ENCODE peak calls at places on chromosomes 4 and X, in four cellular contexts. C, F, R and S are unnamed samples.

GRCh38 chr4:10015140-10015753 is 6.0 kb downstream of the SLC2A9 start:
- DNase-seq in C (peak; percentile 29), F (peak; percentile 67), R (no peak), S (peak; percentile 50)

GRCh38 chr4:87650938-87651337 is 858 bp downstream of the DMP1 start:
- DNase-seq in C (no peak), F (no peak), R (no peak), S (no peak)

GRCh38 chrX:1398431-1399340 is 6.8 kb upstream of the SLC25A6 start:
- DNase-seq in C (peak; percentile 12), F (peak; percentile 12), R (no peak), S (no peak)

GRCh38 chrX:106612403-106612789 is 618 bp downstream of the RADX start:
- DNase-seq in C (no peak), F (no peak), R (no peak), S (no peak)

GRCh38 chr4:185950891-185951290 is 118.1 kb upstream of the TLR3 start:
- DNase-seq in C (no peak), F (no peak), R (no peak), S (no peak)

GRCh38 chr4:145679520-145679919 is 426 bp upstream of the C4orf51 start:
- DNase-seq in C (peak; percentile 24), F (peak; percentile 32), R (peak; percentile 60), S (no peak)

GRCh38 chr4:108683479-108683878 is 33.1 kb downstream of the OSTC start:
- DNase-seq in C (no peak), F (no peak), R (no peak), S (no peak)

GRCh38 chr4:8131210-8131609 is 27.4 kb downstream of the ABLIM2 start:
- DNase-seq in C (no peak), F (no peak), R (no peak), S (no peak)

GRCh38 chr4:109985993-109986640 is 73.4 kb downstream of the EGF start:
- DNase-seq in C (no peak), F (no peak), R (no peak), S (no peak)

GRCh38 chr4:70746179-70746839 is 24.5 kb downstream of the RUFY3 start:
- DNase-seq in C (no peak), F (peak; percentile 56), R (no peak), S (no peak)

GRCh38 chr4:1793940-1794808 is 1.1 kb downstream of the FGFR3 start:
- DNase-seq in C (no peak), F (no peak), R (no peak), S (no peak)

GRCh38 chrX:46611658-46612362 is 38.2 kb downstream of the CHST7 start:
- DNase-seq in C (no peak), F (no peak), R (no peak), S (no peak)

GRCh38 chrX:11341274-11342256 is 48.4 kb downstream of the AMELX start:
- DNase-seq in C (peak; percentile 48), F (peak; percentile 24), R (peak; percentile 63), S (no peak)

GRCh38 chr4:1448589-1449420 is 42.6 kb upstream of the NKX1-1 start:
- DNase-seq in C (no peak), F (no peak), R (no peak), S (no peak)

GRCh38 chr4:80486603-80487002 is 151.1 kb downstream of the CFAP299 start:
- DNase-seq in C (no peak), F (no peak), R (no peak), S (no peak)

GRCh38 chr4:6968496-6968895 is 58.9 kb downstream of the TBC1D14 start:
- DNase-seq in C (no peak), F (no peak), R (no peak), S (no peak)

GRCh38 chr4:112448211-112448745 is 67.7 kb downstream of the NEUROG2 start:
- DNase-seq in C (no peak), F (no peak), R (no peak), S (no peak)

GRCh38 chrX:40414335-40414734 is 166.4 kb upstream of the ATP6AP2 start:
- DNase-seq in C (no peak), F (no peak), R (no peak), S (no peak)

GRCh38 chr4:10007436-10007740 is 13.9 kb downstream of the SLC2A9 start:
- DNase-seq in C (no peak), F (no peak), R (no peak), S (no peak)

GRCh38 chr4:78937837-78938236 is 1.4 kb downstream of the PAQR3 start:
- DNase-seq in C (no peak), F (no peak), R (no peak), S (no peak)

GRCh38 chr4:183798921-183799307 is 106.2 kb upstream of the STOX2 start:
- DNase-seq in C (no peak), F (no peak), R (no peak), S (no peak)

GRCh38 chrX:20267924-20268701 is 1.4 kb upstream of the RPS6KA3 start:
- DNase-seq in C (peak; percentile 58), F (peak; percentile 77), R (peak; percentile 3), S (no peak)

GRCh38 chr4:26717332-26717731 is 133.4 kb downstream of the TBC1D19 start:
- DNase-seq in C (no peak), F (no peak), R (no peak), S (no peak)

GRCh38 chr4:37737456-37737855 is 51.3 kb upstream of the RELL1 start:
- DNase-seq in C (no peak), F (no peak), R (no peak), S (no peak)

GRCh38 chr4:77092832-77093800 is 17.3 kb upstream of the CCNI start:
- DNase-seq in C (no peak), F (no peak), R (no peak), S (no peak)

GRCh38 chr4:183797445-183798248 is 107.5 kb upstream of the STOX2 start:
- DNase-seq in C (peak; percentile 36), F (no peak), R (no peak), S (no peak)

GRCh38 chr4:128349921-128350320 is 62.3 kb upstream of the PGRMC2 start:
- DNase-seq in C (no peak), F (no peak), R (no peak), S (no peak)

GRCh38 chr4:44495136-44495535 is 46.5 kb upstream of the KCTD8 start:
- DNase-seq in C (no peak), F (no peak), R (no peak), S (no peak)

GRCh38 chrX:47030339-47030738 is 47.9 kb upstream of the RGN start:
- DNase-seq in C (no peak), F (no peak), R (no peak), S (peak; percentile 22)

GRCh38 chr4:88283661-88284377 is 542 bp downstream of the PPM1K start:
- DNase-seq in C (peak; percentile 53), F (peak; percentile 72), R (no peak), S (no peak)

GRCh38 chr4:4866833-4867744 is 7.6 kb downstream of the MSX1 start:
- DNase-seq in C (no peak), F (no peak), R (no peak), S (no peak)

GRCh38 chr4:4867745-4868505 is 8.5 kb downstream of the MSX1 start:
- DNase-seq in C (no peak), F (no peak), R (no peak), S (no peak)

GRCh38 chr4:4864940-4865704 is 5.7 kb downstream of the MSX1 start:
- DNase-seq in C (no peak), F (no peak), R (no peak), S (no peak)

GRCh38 chr4:4865705-4866123 is 6.2 kb downstream of the MSX1 start:
- DNase-seq in C (no peak), F (no peak), R (no peak), S (no peak)

DNA sequence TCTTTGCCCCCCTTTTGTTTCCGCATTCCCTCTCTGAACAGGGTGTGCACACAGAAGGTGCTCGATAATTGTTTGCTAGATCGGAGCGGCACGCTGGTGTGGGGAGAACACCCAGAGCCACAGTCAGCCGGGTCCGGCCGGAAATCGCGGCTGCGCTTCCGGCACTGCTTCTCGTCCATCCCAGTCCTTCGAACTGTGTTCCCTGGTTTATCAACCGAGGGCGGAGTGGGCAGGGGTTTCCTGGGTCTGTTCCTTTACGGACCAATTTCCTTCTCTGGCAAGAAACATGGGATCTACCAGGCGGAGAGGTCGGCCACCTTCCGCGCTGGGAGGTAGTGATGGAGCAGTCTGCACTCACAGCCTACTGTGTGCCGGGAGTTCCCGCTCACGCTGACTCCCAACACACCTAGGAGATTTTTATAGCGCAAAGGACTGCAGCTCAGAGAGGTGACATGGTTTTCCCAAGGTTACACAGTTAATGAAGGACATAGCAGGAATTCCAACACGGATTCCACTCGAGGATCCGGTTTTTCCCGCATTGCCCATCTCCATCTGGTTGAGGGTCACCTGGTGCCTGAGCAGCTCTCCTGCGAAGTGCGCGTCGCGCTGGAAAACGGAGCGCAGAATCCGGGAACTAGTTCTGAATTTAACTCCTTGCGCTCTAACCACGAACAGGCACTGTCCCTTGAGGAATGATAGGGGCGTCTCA is 6.8 kb downstream of the MSX1 start:
- DNase-seq in C (no peak), F (no peak), R (no peak), S (no peak)
- H3K4me1 ChIP-seq in C (peaks cover 71% of the 10 kb centered on the region), F (peaks cover 3% of the 10 kb centered on the region), R (peaks cover 32% of the 10 kb centered on the region), S (peaks cover 3% of the 10 kb centered on the region)

GRCh38 chr4:151093203-151093602 is 6.2 kb upstream of the RPS3A start:
- DNase-seq in C (no peak), F (no peak), R (no peak), S (no peak)
- H3K27ac ChIP-seq in C (no peak overlapping the region), F (no peak overlapping the region), R (no peak overlapping the region), S (no peak overlapping the region)

DNA sequence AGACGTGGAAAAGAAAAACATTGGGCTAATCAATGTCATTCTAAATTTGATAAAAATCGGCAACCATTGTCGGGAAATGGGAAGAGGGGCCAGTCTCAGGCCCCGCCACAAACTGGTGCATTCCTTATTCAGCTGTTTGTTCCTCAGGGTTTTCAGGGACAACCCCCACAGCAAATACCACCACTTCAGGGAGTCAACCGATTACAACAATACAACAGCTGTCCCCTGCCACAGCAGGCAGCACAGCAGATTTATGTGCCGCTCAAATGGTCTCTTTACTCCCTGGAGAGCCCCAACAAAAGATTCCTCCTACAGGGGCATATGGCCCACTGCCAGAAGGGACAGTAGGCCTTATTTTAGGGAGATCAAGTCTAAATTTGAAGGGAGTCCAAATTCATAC is 61.9 kb downstream of the ZNF732 start:
- DNase-seq in C (no peak), F (no peak), R (no peak), S (peak; percentile 22)
- H3K9me3 ChIP-seq in C (peaks cover 25% of the 10 kb centered on the region), F (no peaks in the 10 kb centered on the region), R (peaks cover 9% of the 10 kb centered on the region), S (no peaks in the 10 kb centered on the region)

GRCh38 chrX:6004529-6004928 is 224.1 kb downstream of the NLGN4X start:
- DNase-seq in C (no peak), F (no peak), R (no peak), S (no peak)

GRCh38 chrX:6002056-6002455 is 226.6 kb downstream of the NLGN4X start:
- DNase-seq in C (no peak), F (no peak), R (no peak), S (no peak)

DNA sequence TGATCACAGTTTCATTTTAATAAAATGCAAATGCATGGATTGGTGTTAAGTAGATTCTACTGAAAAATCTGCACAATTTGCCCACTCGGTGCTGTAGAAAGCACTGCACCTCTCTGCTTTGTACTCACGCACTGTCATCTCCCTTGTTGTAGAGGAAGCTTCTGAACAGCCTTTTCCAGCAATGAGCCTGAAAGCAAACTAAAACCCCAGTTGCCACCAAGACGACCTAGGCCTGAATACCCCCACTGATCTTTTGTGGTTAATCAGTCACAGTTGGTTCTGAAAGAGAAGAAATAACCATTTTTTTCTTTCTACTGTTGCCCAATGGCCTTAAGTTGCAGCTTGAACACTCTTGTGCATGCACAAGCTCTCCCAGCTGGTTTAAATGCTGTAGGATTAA is 229.8 kb downstream of the NLGN4X start:
- DNase-seq in C (no peak), F (no peak), R (no peak), S (no peak)
- H3K4me1 ChIP-seq in C (no peaks in the 10 kb centered on the region), F (no peaks in the 10 kb centered on the region), R (no peaks in the 10 kb centered on the region), S (no peaks in the 10 kb centered on the region)